ENCODE peak calls at places on chromosome 16, in eight cellular contexts. H is Panc1, U is GM23338, N is GM12878, W is K562, E is HCT116, F is HepG2, Z is upper lobe of left lung. X is an unnamed sample.

GRCh38 chr16:83915081-83915480 is 16.2 kb downstream of the MLYCD start:
- ATAC-seq in W (no peak), H (no peak), N (no peak), F (no peak), E (no peak), U (no peak), Z (no peak), X (no peak)

GRCh38 chr16:46612121-46612520 is 9.1 kb downstream of the SHCBP1 start:
- ATAC-seq in H (no peak), F (no peak), E (no peak), Z (no peak), U (no peak), W (no peak), N (peak; percentile 78), X (no peak)

GRCh38 chr16:84618428-84619102 is 687 bp upstream of the COTL1 start:
- ATAC-seq in W (peak; percentile 75), E (peak; percentile 69), U (peak; percentile 32), H (peak; percentile 71), N (no peak), Z (no peak), F (no peak), X (peak; percentile 31)

GRCh38 chr16:79589495-79590134 is 10.9 kb downstream of the MAF start:
- ATAC-seq in E (no peak), Z (no peak), N (no peak), W (no peak), H (no peak), U (peak; percentile 88), F (no peak), X (peak; percentile 26)

GRCh38 chr16:50967827-50968612 is 183.1 kb downstream of the SALL1 start:
- ATAC-seq in U (no peak), N (peak; percentile 76), E (no peak), W (no peak), F (no peak), H (no peak), Z (no peak), X (no peak)

GRCh38 chr16:70754874-70755600 is 45.9 kb downstream of the VAC14 start:
- ATAC-seq in N (no peak), H (no peak), Z (no peak), U (no peak), F (no peak), W (no peak), E (no peak), X (no peak)

GRCh38 chr16:3804426-3805016 is 76.0 kb downstream of the CREBBP start:
- ATAC-seq in Z (no peak), F (no peak), U (no peak), E (no peak), W (peak; percentile 90), H (no peak), N (no peak), X (no peak)

GRCh38 chr16:51636913-51637743 is 486.1 kb upstream of the SALL1 start:
- ATAC-seq in Z (no peak), W (no peak), U (peak; percentile 97), F (no peak), H (no peak), N (no peak), E (no peak), X (no peak)

GRCh38 chr16:56517206-56517605 is 2.6 kb downstream of the BBS2 start:
- ATAC-seq in U (no peak), N (no peak), E (no peak), F (no peak), H (no peak), Z (no peak), W (no peak), X (no peak)

GRCh38 chr16:56514845-56515244 is 5.0 kb downstream of the BBS2 start:
- ATAC-seq in E (no peak), N (no peak), Z (no peak), W (no peak), H (no peak), U (no peak), F (no peak), X (no peak)

GRCh38 chr16:56515665-56516064 is 4.2 kb downstream of the BBS2 start:
- ATAC-seq in E (no peak), U (no peak), N (no peak), H (no peak), W (no peak), F (no peak), Z (no peak), X (no peak)

GRCh38 chr16:56512025-56512424 is 7.8 kb downstream of the BBS2 start:
- ATAC-seq in U (no peak), W (no peak), N (no peak), F (no peak), H (no peak), Z (no peak), E (no peak), X (no peak)

DNA sequence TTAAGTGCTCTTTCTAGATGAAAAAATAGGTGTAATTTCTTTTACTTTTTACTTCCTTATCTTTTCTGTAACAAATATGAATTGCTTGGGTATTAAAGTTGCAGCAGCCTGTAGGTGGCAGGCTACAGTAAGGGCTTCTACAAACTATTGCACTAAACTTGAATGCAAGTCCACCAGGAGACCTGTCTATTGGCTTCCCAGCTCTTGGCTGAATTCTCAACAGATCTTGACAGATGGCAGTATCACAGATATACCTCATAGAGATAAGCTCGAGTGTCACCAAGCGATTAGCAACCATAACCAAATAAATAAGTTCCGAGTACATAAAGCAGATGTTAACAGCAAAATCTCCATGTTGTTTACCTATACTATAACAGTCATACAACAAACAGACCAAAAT is 5.9 kb downstream of the BBS2 start:
- ATAC-seq in F (peak; percentile 93), H (peak; percentile 90), E (peak; percentile 96), W (peak; percentile 93), Z (no peak), U (peak; percentile 76), N (peak; percentile 95), X (peak; percentile 60)
- TF ChIP-seq POLR2AphosphoS5 in F (no peak), H (no peak), E (no peak), W (no peak), Z (no peak), U (no peak), N (no peak), X (no peak)

DNA sequence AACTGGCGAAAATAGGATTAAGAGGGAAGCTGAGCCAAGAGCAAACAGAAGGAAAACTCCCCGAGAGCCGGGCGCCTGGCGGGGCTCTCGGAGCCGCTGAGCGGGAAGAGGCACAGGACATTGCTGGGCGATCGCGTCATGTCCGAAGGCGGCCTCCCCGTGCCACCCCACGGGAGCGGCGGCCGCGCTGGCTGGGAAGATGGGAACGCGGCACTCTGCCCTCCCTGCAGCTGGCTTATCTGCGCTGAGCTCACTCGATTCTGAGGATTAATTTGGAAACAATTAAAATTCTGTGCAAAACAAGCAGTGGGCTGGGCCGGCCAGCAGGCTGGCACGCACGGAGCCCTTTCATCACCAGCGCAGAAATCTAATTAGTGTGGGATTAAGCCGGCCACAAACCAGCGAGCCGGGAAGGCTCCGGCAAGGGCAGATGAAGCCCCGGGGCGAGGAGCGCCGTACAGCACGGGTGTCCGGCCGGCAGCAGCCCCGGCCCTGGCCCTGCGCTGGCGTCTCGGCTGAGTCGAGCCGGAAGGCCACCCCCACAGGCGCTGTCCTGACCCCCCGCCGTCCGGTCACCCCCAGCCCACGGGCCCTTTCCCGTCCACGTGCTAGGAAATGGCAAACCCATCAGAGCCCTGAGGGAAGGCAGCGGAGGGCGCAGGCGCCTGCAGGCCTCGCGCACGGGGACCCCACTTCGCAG is 37.8 kb downstream of the SOX8 start:
- ATAC-seq in U (peak; percentile 11), Z (no peak), E (peak; percentile 45), H (peak; percentile 65), N (no peak), F (no peak), W (no peak), X (peak; percentile 53)
- H3K4me3 ChIP-seq in U (no peak overlapping the region), Z (peak overlapping the region; percentile 22), E (no peak overlapping the region), H (peak overlapping the region; percentile 30), N (no peak overlapping the region), F (no peak overlapping the region), W (no peak overlapping the region), X (peak overlapping the region; percentile 32)

GRCh38 chr16:15899538-15900100 is 11.2 kb upstream of the CEP20 start:
- ATAC-seq in H (peak; percentile 98), Z (peak; percentile 91), U (peak; percentile 25), F (peak; percentile 95), N (peak; percentile 84), W (peak; percentile 89), E (peak; percentile 93), X (no peak)

GRCh38 chr16:15898654-15899053 is 10.3 kb upstream of the CEP20 start:
- ATAC-seq in H (no peak), W (no peak), N (no peak), F (no peak), U (peak; percentile 59), E (no peak), Z (no peak), X (no peak)

GRCh38 chr16:15900357-15900756 is 12.0 kb upstream of the CEP20 start:
- ATAC-seq in W (no peak), E (no peak), N (no peak), U (no peak), Z (no peak), F (no peak), H (no peak), X (no peak)

GRCh38 chr16:15897386-15897785 is 9.0 kb upstream of the CEP20 start:
- ATAC-seq in H (no peak), E (no peak), U (no peak), N (no peak), Z (no peak), F (no peak), W (no peak), X (no peak)

DNA sequence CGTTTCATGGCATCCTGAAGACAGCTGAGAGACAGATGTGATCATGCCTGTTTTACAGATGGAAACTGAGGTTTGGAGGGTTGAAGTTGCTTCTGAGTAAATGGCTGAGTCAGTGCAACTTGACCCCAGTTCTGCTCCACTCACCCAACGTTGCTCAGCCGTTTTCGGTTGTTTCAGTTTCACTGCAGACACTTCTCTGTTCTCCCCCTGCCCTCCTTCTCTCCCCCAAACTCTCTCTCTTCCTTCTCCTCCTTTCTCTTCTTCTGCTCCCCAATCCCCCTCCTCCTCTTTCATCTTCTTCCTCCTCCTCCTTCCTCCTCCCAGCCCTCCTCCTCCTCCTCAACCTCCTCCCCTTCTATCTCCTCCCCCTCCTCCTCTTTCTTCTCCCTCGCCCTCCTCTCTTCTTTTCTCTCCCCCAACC is 9.4 kb upstream of the CEP20 start:
- ATAC-seq in U (no peak), E (no peak), H (no peak), W (peak; percentile 39), F (no peak), Z (no peak), N (peak; percentile 93), X (no peak)
- TF ChIP-seq POLR2AphosphoS5 in U (no peak), E (no peak), H (no peak), W (no peak), F (no peak), Z (no peak), N (no peak), X (no peak)

DNA sequence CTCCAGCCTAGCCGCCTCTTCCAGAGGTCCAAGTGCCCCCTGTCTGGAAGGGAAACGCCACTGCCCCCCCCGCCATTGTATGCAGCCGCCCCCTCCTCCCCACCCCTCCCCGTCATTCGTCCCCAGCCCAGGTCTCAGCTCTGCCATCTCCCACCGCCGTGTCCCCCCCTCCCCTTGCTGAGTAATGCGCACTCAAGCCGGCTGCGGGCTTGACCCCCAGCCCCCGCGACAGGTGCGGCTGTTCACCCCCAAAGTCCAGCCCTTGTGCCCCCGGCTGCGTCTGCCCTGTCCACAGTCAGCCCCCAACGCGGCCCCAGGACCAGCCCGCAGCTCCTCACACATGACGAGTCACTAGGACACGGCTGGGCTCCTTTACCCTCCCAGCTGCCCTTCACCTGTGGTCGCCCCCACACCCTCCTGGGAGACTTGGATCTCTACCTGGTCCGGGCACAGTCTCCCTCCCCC is 595 bp downstream of the GPRC5B start:
- ATAC-seq in F (peak; percentile 28), U (peak; percentile 1), H (peak; percentile 23), Z (no peak), E (peak; percentile 20), N (no peak), W (peak; percentile 17), X (no peak)
- H3K4me3 ChIP-seq in F (peak overlapping the region; percentile 74), U (peak overlapping the region; percentile 83), H (peak overlapping the region; percentile 78), Z (peak overlapping the region; percentile 65), E (peak overlapping the region; percentile 62), N (no peak overlapping the region), W (peak overlapping the region; percentile 43), X (peak overlapping the region; percentile 72)

X was measured in gastroesophageal sphincter.